ENCODE peak calls at places on chromosomes 6 and 20, in nine cellular contexts. K is B cell; Z is stimulated activated CD8-positive, alpha-beta memory T cell treated with anti-CD3 and anti-CD28 coated beads, Interleukin-4, amount 100 ng/mL, for 4 hours; D is SW 1271; R is activated T-cell treated with anti-CD3 and anti-CD28 coated beads for 48 hours; G is AG08395; O is upper lobe of left lung; M is RCC 7860; X is Right ventricle myocardium superior. L is an unnamed sample.

GRCh38 chr20:25282796-25283195 is 34.9 kb downstream of the PYGB start:
- DNase-seq in O (no peak), G (no peak), X (no peak), M (no peak), D (no peak), Z (no peak), R (no peak), K (peak; percentile 13), L (no peak)

GRCh38 chr20:12927489-12927888 is 81.3 kb upstream of the SPTLC3 start:
- DNase-seq in O (no peak), K (no peak), M (peak; percentile 57), D (peak; percentile 31), R (no peak), G (peak; percentile 7), Z (no peak), X (no peak), L (no peak)

GRCh38 chr6:41232667-41233066 is 4.5 kb downstream of the TREML4 start:
- DNase-seq in D (no peak), G (no peak), O (no peak), R (no peak), X (no peak), K (no peak), Z (no peak), M (no peak), L (no peak)

GRCh38 chr6:130115036-130115435 is 96.7 kb downstream of the L3MBTL3 start:
- DNase-seq in K (peak; percentile 58), D (no peak), Z (no peak), M (no peak), G (no peak), O (no peak), X (no peak), R (no peak), L (no peak)

GRCh38 chr6:137851669-137852068 is 15.4 kb upstream of the TNFAIP3 start:
- DNase-seq in D (no peak), M (no peak), G (no peak), Z (no peak), O (no peak), K (no peak), X (no peak), R (no peak), L (no peak)

GRCh38 chr6:56091159-56091869 is 156.1 kb downstream of the COL21A1 start:
- DNase-seq in O (no peak), D (no peak), Z (no peak), M (peak; percentile 43), K (no peak), X (no peak), G (peak; percentile 56), R (no peak), L (no peak)

GRCh38 chr6:32852844-32853540 is 512 bp downstream of the TAP1 start:
- DNase-seq in R (no peak), Z (no peak), O (peak; percentile 65), G (peak; percentile 32), M (no peak), K (peak; percentile 74), D (no peak), X (peak; percentile 61), L (peak; percentile 93)

GRCh38 chr6:118468682-118469465 is 79.2 kb upstream of the PLN start:
- DNase-seq in O (no peak), K (no peak), X (no peak), Z (no peak), M (no peak), R (no peak), G (no peak), D (no peak), L (no peak)

GRCh38 chr6:113833537-113833936 is 23.6 kb upstream of the MARCKS start:
- DNase-seq in X (no peak), R (no peak), K (no peak), G (peak; percentile 46), O (no peak), D (no peak), M (peak; percentile 47), Z (no peak), L (no peak)

GRCh38 chr20:4545526-4545925 is 176.2 kb upstream of the PRND start:
- DNase-seq in R (no peak), D (no peak), M (no peak), G (no peak), Z (no peak), X (no peak), K (no peak), O (no peak), L (no peak)

GRCh38 chr20:13200767-13201500 is 20.1 kb upstream of the ISM1 start:
- DNase-seq in D (no peak), Z (no peak), X (no peak), O (no peak), R (no peak), G (no peak), M (no peak), K (no peak), L (no peak)

GRCh38 chr6:98605705-98606104 is 228.7 kb upstream of the POU3F2 start:
- DNase-seq in R (no peak), K (no peak), M (no peak), O (no peak), G (no peak), D (no peak), Z (no peak), X (no peak), L (no peak)

GRCh38 chr6:143166247-143166695 is 105.6 kb downstream of the AIG1 start:
- DNase-seq in O (no peak), K (no peak), X (no peak), M (no peak), D (no peak), G (no peak), R (no peak), Z (no peak), L (no peak)

GRCh38 chr20:59082077-59082740 is 39.6 kb upstream of the PRELID3B start:
- DNase-seq in D (peak; percentile 18), Z (no peak), O (no peak), G (no peak), M (no peak), X (no peak), R (no peak), K (no peak), L (no peak)

GRCh38 chr6:121794630-121795029 is 359.2 kb downstream of the GJA1 start:
- DNase-seq in K (no peak), O (no peak), R (no peak), D (peak; percentile 20), Z (no peak), G (peak; percentile 89), X (no peak), M (peak; percentile 87), L (no peak)

GRCh38 chr20:31751126-31751525 is 12.0 kb downstream of the TPX2 start:
- DNase-seq in Z (no peak), O (no peak), X (no peak), M (no peak), D (no peak), R (no peak), G (peak; percentile 81), K (no peak), L (no peak)

GRCh38 chr20:54084727-54085368 is 14.5 kb upstream of the BCAS1 start:
- DNase-seq in G (peak; percentile 58), D (no peak), K (no peak), X (no peak), R (no peak), O (no peak), M (no peak), Z (no peak), L (no peak)

GRCh38 chr6:96783307-96783706 is 54.0 kb downstream of the GPR63 start:
- DNase-seq in O (no peak), D (no peak), G (no peak), X (no peak), K (no peak), R (no peak), M (no peak), Z (no peak), L (no peak)

GRCh38 chr20:2799688-2800589 is 488 bp downstream of the CPXM1 start:
- DNase-seq in O (no peak), R (no peak), Z (no peak), M (no peak), D (no peak), G (peak; percentile 48), K (no peak), X (peak; percentile 56), L (no peak)

GRCh38 chr6:105646391-105646867 is 243.5 kb upstream of the PREP start:
- DNase-seq in R (no peak), K (no peak), D (no peak), X (no peak), O (no peak), M (peak; percentile 12), Z (no peak), G (no peak), L (no peak)

GRCh38 chr20:47379433-47380150 is 23.1 kb upstream of the ZMYND8 start:
- DNase-seq in X (no peak), Z (no peak), K (no peak), R (no peak), D (no peak), G (no peak), O (no peak), M (peak; percentile 95), L (no peak)